ENCODE peak calls at places on chromosomes 11 and 22, in nine cellular contexts. A is K562, X is left ventricle myocardium inferior, Z is endodermal cell, N is ascending aorta, I is cardiac muscle cell, R is tibial artery, U is transverse colon, S is ovary. Q is an unnamed sample.
A peak's percentile ranks its signal among the peaks of the same experiment; 100 is the strongest.

GRCh38 chr11:34356130-34356529 is 1.7 kb downstream of the ABTB2 start:
- DNase-seq in Z (peak; percentile 69), U (no peak), S (no peak), A (no peak), X (no peak), R (no peak), N (no peak), I (no peak), Q (no peak)

GRCh38 chr22:44026630-44027511 is 2.8 kb downstream of the PARVB start:
- DNase-seq in S (no peak), I (peak; percentile 62), U (peak; percentile 87), X (peak; percentile 84), A (peak; percentile 82), Z (no peak), R (peak; percentile 84), N (peak; percentile 90), Q (no peak)

GRCh38 chr22:45090364-45090960 is 73.3 kb upstream of the NUP50 start:
- DNase-seq in U (peak; percentile 41), I (peak; percentile 44), A (no peak), S (no peak), R (no peak), N (no peak), X (no peak), Z (peak; percentile 90), Q (no peak)

GRCh38 chr11:87292598-87292997 is 254.9 kb downstream of the TMEM135 start:
- DNase-seq in X (no peak), Z (no peak), I (no peak), N (no peak), S (no peak), U (no peak), A (no peak), R (no peak), Q (no peak)

GRCh38 chr22:39363751-39364484 is 14.1 kb downstream of the SYNGR1 start:
- DNase-seq in N (no peak), S (peak; percentile 50), A (peak; percentile 44), Z (no peak), R (no peak), U (no peak), I (peak; percentile 16), X (no peak), Q (no peak)

GRCh38 chr11:8763070-8763469 is 80.5 kb downstream of the RPL27A start:
- DNase-seq in U (no peak), N (no peak), S (no peak), R (no peak), A (no peak), X (no peak), I (no peak), Z (no peak), Q (no peak)

GRCh38 chr11:96134622-96135021 is 208.4 kb downstream of the MAML2 start:
- DNase-seq in A (no peak), R (no peak), Z (no peak), S (no peak), N (no peak), X (no peak), U (no peak), I (peak; percentile 43), Q (no peak)

GRCh38 chr11:2899080-2899783 is 13.7 kb upstream of the CDKN1C start:
- DNase-seq in Z (no peak), R (peak; percentile 51), X (no peak), S (no peak), A (no peak), N (no peak), I (no peak), U (no peak), Q (no peak)

GRCh38 chr11:113729456-113729855 is 23.3 kb upstream of the TMPRSS5 start:
- DNase-seq in A (no peak), U (no peak), R (no peak), I (no peak), X (no peak), N (no peak), Z (no peak), S (no peak), Q (no peak)

GRCh38 chr11:46330887-46331652 is 16.2 kb upstream of the DGKZ start:
- DNase-seq in A (no peak), S (no peak), R (no peak), N (no peak), X (no peak), U (no peak), I (peak; percentile 34), Z (no peak), Q (no peak)

GRCh38 chr11:45844822-45845573 is 2.3 kb upstream of the CRY2 start:
- DNase-seq in N (no peak), U (no peak), S (no peak), A (no peak), X (no peak), I (no peak), R (no peak), Z (no peak), Q (no peak)

GRCh38 chr22:39656495-39657490 is 86.2 kb downstream of the CACNA1I start:
- DNase-seq in Z (no peak), A (no peak), U (no peak), N (no peak), I (no peak), R (no peak), X (no peak), S (no peak), Q (no peak)

GRCh38 chr22:42892571-42893316 is 35.7 kb upstream of the ARFGAP3 start:
- DNase-seq in S (no peak), I (no peak), N (no peak), U (no peak), A (no peak), X (no peak), R (no peak), Z (no peak), Q (no peak)

GRCh38 chr11:88337342-88338222 is at the start of gene CTSC:
- DNase-seq in R (peak; percentile 90), I (peak; percentile 95), Z (peak; percentile 97), S (peak; percentile 91), N (peak; percentile 96), U (peak; percentile 96), X (peak; percentile 94), A (peak; percentile 98), Q (peak; percentile 94)
- TF ChIP-seq CTCF in R (peak; percentile 9), I (no peak), Z (no peak), S (no peak), N (no peak), U (peak; percentile 20), X (no peak), A (no peak), Q (no peak)

GRCh38 chr11:74417860-74418508 is 19.8 kb upstream of the PGM2L1 start:
- DNase-seq in A (no peak), U (no peak), Z (no peak), R (no peak), N (no peak), I (no peak), X (no peak), S (no peak), Q (no peak)

GRCh38 chr11:74412733-74413359 is 14.6 kb upstream of the PGM2L1 start:
- DNase-seq in A (no peak), I (no peak), U (no peak), N (no peak), X (no peak), R (no peak), S (no peak), Z (no peak), Q (no peak)

GRCh38 chr11:74417379-74417804 is 19.2 kb upstream of the PGM2L1 start:
- DNase-seq in N (no peak), A (no peak), U (no peak), R (no peak), I (no peak), S (no peak), X (no peak), Z (no peak), Q (no peak)

DNA sequence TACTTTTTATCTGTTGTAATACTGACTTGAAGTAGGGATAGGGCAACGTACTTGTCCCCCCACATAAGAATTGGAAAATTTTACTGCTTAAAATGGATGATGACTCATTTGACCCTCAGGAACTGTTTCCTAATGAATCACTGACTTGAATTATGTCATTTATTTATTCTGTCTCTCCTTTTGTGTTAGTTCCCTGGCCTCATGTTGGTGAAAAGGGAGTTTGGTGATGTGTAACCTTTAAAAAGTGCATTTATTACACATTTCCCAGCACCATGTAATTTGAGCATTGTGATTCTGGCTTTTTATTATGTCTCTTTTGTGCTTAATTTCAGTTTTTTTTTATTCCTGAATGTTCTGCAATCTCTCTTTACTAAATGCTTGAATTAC is 20.3 kb upstream of the PGM2L1 start:
- DNase-seq in N (no peak), R (no peak), Z (no peak), I (peak; percentile 56), X (no peak), U (no peak), A (no peak), S (no peak), Q (no peak)
- H3K27ac ChIP-seq in N (peak overlapping the region; percentile 84), R (peak overlapping the region; percentile 70), Z (no peak overlapping the region), I (no peak overlapping the region), X (no peak overlapping the region), U (peak overlapping the region; percentile 32), A (no peak overlapping the region), S (no peak overlapping the region), Q (peak overlapping the region; percentile 63)

GRCh38 chr11:72981067-72981466 is 161.1 kb downstream of the FCHSD2 start:
- DNase-seq in S (no peak), I (no peak), X (no peak), N (no peak), R (no peak), A (no peak), U (no peak), Z (no peak), Q (no peak)

GRCh38 chr11:72983560-72983959 is 158.6 kb downstream of the FCHSD2 start:
- DNase-seq in S (no peak), R (no peak), I (no peak), X (no peak), U (no peak), Z (no peak), A (no peak), N (no peak), Q (no peak)

GRCh38 chr11:72985645-72986044 is 156.5 kb downstream of the FCHSD2 start:
- DNase-seq in A (no peak), S (no peak), R (no peak), Z (no peak), I (peak; percentile 45), N (no peak), U (no peak), X (no peak), Q (no peak)

GRCh38 chr11:72984448-72985077 is 157.6 kb downstream of the FCHSD2 start:
- DNase-seq in N (no peak), U (no peak), Z (no peak), A (no peak), R (no peak), X (no peak), S (no peak), I (peak; percentile 41), Q (no peak)

DNA sequence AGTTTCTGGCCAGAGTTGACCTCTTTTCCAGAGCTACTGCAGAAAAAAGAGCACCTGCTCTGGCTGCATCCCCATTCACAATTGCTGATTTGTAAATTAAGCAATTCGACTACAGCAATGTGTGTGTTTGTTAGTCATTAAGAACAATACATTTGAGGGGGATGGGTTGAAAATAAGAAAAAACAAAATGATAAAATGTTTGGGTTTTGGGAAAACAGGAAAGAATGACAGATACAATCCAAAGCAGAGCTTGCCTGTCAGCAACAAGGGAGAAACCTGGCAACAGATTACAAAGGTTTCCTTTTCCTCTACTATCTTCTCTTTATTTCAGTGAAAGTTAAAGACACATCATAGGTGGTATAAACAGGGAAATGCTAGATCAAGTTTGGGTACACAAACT is 159.8 kb downstream of the FCHSD2 start:
- DNase-seq in Z (no peak), A (no peak), R (no peak), I (no peak), N (no peak), U (no peak), S (no peak), X (no peak), Q (no peak)
- TF ChIP-seq CTCF in Z (no peak), A (no peak), R (no peak), I (no peak), N (no peak), U (no peak), S (no peak), X (no peak), Q (no peak)

GRCh38 chr11:61362542-61362875 is 335 bp downstream of the TMEM138 start:
- DNase-seq in A (peak; percentile 55), U (no peak), X (no peak), I (peak; percentile 67), S (no peak), R (no peak), Z (no peak), N (no peak), Q (no peak)
- H3K27ac ChIP-seq in A (peak overlapping the region; percentile 96), U (peak overlapping the region; percentile 97), X (peak overlapping the region; percentile 99), I (peak overlapping the region; percentile 98), S (peak overlapping the region; percentile 93), R (peak overlapping the region; percentile 87), Z (peak overlapping the region; percentile 100), N (peak overlapping the region; percentile 98), Q (peak overlapping the region; percentile 83)

Q was measured in RWPE2.